ENCODE peak calls at places on chromosomes 7 and 10, in four cellular contexts. Z is HepG2, I is GM12878, V is K562. F is an unnamed sample.

GRCh38 chr10:82742478-82742877 is 867.5 kb downstream of the NRG3 start:
- DNase-seq in Z (no peak), I (no peak), V (no peak), F (no peak)

GRCh38 chr10:124944982-124945381 is 3.1 kb downstream of the ZRANB1 start:
- DNase-seq in V (no peak), I (no peak), Z (no peak), F (no peak)

GRCh38 chr10:43238462-43238861 is 28.4 kb downstream of the RASGEF1A start:
- DNase-seq in Z (no peak), V (no peak), I (no peak), F (peak)

GRCh38 chr10:31620236-31621151 is 301.5 kb downstream of the ZEB1 start:
- DNase-seq in Z (no peak), I (no peak), V (peak), F (peak)

GRCh38 chr10:82377608-82378007 is 502.6 kb downstream of the NRG3 start:
- DNase-seq in V (peak), Z (no peak), I (no peak), F (peak)

GRCh38 chr10:5976689-5977470 is 463 bp downstream of the IL15RA start:
- DNase-seq in V (peak), I (no peak), Z (no peak), F (peak)

GRCh38 chr10:43453266-43453831 is 16.4 kb downstream of the ZNF487 start:
- DNase-seq in Z (no peak), I (no peak), V (no peak), F (no peak)

GRCh38 chr10:66762218-66762729 is 163.6 kb upstream of the LRRTM3 start:
- DNase-seq in Z (no peak), V (no peak), I (no peak), F (no peak)

GRCh38 chr10:58666024-58666423 is 153.4 kb downstream of the BICC1 start:
- DNase-seq in V (no peak), Z (peak), I (no peak), F (no peak)

GRCh38 chr10:90857635-90858488 is at the start of gene HTR7:
- DNase-seq in V (peak), I (no peak), Z (peak), F (peak)

GRCh38 chr7:115008465-115009114 is 86.7 kb downstream of the MDFIC start:
- DNase-seq in V (no peak), I (no peak), Z (no peak), F (no peak)

GRCh38 chr7:70703785-70704184 is 428.2 kb upstream of the GALNT17 start:
- DNase-seq in Z (no peak), I (no peak), V (no peak), F (no peak)

GRCh38 chr7:54788664-54789063 is 29.7 kb upstream of the SEC61G start:
- DNase-seq in I (peak), V (peak), Z (peak), F (peak)

GRCh38 chr10:1509003-1509402 is 228.3 kb downstream of the ADARB2 start:
- DNase-seq in Z (no peak), V (no peak), I (no peak), F (no peak)

GRCh38 chr10:74928742-74929191 is 102.4 kb downstream of the KAT6B start:
- DNase-seq in Z (no peak), V (no peak), I (no peak), F (no peak)

GRCh38 chr7:124856299-124856888 is 73.2 kb downstream of the POT1 start:
- DNase-seq in V (peak), Z (peak), I (no peak), F (no peak)

GRCh38 chr7:37642028-37642540 is 41.5 kb upstream of the GPR141 start:
- DNase-seq in V (no peak), Z (no peak), I (no peak), F (no peak)

GRCh38 chr10:121303273-121303890 is 294.9 kb downstream of the FGFR2 start:
- DNase-seq in Z (no peak), I (no peak), V (no peak), F (no peak)

GRCh38 chr7:157738064-157738460 is 401.3 kb downstream of the DNAJB6 start:
- DNase-seq in I (no peak), Z (no peak), V (no peak), F (peak)

GRCh38 chr7:97024209-97025129 is at the start of gene DLX5:
- DNase-seq in I (no peak), Z (peak), V (no peak), F (peak)

GRCh38 chr7:42263971-42264370 is 27.0 kb upstream of the GLI3 start:
- DNase-seq in V (no peak), I (no peak), Z (no peak), F (no peak)

GRCh38 chr7:84647797-84648762 is 453.5 kb upstream of the SEMA3A start:
- DNase-seq in V (no peak), I (no peak), Z (no peak), F (no peak)

GRCh38 chr7:151795168-151795754 is 81.7 kb downstream of the PRKAG2 start:
- DNase-seq in Z (no peak), V (no peak), I (no peak), F (peak)

GRCh38 chr10:78852856-78853255 is 215.9 kb upstream of the ZMIZ1 start:
- DNase-seq in V (peak), Z (no peak), I (no peak), F (peak)

GRCh38 chr7:404782-405488 is 114.7 kb downstream of the PDGFA start:
- DNase-seq in I (no peak), V (no peak), Z (no peak), F (no peak)

GRCh38 chr10:120394446-120394845 is 62.6 kb upstream of the PLPP4 start:
- DNase-seq in Z (no peak), I (no peak), V (no peak), F (no peak)

GRCh38 chr7:77453531-77453930 is 37.4 kb upstream of the GSAP start:
- DNase-seq in Z (no peak), I (no peak), V (no peak), F (no peak)

GRCh38 chr10:28676297-28676967 is 889 bp upstream of the BAMBI start:
- DNase-seq in V (peak), Z (no peak), I (no peak), F (peak)

GRCh38 chr10:12504628-12505027 is 155.3 kb downstream of the CAMK1D start:
- DNase-seq in V (no peak), I (no peak), Z (no peak), F (no peak)

GRCh38 chr10:101827919-101828600 is 9.8 kb upstream of the OGA start:
- DNase-seq in V (no peak), Z (no peak), I (no peak), F (no peak)

DNA sequence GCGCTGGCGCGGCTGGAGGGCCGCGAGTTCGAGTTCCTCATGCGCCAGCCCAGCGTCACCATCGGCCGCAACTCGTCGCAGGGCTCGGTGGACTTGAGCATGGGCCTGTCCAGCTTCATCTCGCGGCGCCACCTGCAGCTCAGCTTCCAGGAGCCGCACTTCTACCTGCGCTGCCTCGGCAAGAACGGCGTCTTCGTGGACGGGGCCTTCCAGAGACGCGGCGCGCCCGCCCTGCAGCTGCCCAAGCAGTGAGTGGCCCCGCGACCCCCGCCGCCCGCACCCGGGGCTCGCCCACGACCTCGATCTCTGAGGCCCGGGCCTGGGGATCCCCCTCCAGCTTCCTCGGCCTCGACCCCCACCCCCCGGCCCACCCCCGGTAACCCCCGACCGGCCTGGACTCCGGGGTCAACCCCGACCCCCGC is 537 bp downstream of the FOXK1 start:
- DNase-seq in V (peak), I (no peak), Z (no peak), F (peak)
- TF ChIP-seq TCF7 in V (no peak), I (no peak), Z (no peak), F (no peak)

DNA sequence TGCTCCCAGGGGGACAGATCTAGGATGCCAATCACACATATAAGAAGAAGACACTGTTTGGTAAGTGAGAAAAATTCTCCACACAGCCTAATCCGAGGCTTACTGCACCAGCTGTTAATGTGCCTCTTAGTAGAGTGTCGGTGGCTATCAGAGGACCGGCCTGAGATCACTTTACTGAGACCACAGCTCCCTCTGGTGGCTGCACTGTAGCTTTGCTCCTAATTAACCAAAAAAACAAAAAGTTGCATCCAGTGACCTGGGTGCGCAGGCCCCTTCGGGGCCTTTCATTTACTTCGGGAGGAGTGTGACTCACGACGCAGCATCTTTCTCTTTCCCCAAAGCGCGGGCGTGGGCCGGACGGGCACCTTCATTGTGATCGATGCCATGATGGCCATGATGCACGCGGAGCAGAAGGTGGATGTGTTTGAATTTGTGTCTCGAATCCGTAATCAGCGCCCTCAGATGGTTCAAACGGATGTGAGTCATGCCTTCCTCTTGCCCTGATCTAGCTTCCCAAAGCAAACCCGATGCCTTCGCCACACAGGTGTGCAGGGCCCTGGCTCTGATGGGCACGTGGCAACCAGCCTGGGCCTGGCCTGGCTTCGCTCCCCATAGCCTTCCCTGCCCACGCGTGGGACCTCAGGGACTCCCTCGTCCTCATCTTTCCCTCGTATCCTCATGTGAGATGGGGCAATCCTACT is 56.7 kb downstream of the MKI67 start:
- DNase-seq in V (peak), Z (peak), I (no peak), F (peak)
- TF ChIP-seq TCF7 in V (no peak), Z (no peak), I (no peak), F (no peak)

GRCh38 chr7:27173412-27174076 is 576 bp downstream of the HOXA10 start:
- DNase-seq in V (no peak), I (no peak), Z (no peak), F (no peak)

GRCh38 chr7:27172388-27172774 is 1.7 kb downstream of the HOXA10 start:
- DNase-seq in I (no peak), Z (no peak), V (no peak), F (no peak)

GRCh38 chr7:27171636-27172387 is 2.3 kb downstream of the HOXA10 start:
- DNase-seq in I (no peak), Z (no peak), V (no peak), F (no peak)

GRCh38 chr7:27174077-27175004 is at the start of gene HOXA10:
- DNase-seq in Z (no peak), I (no peak), V (no peak), F (no peak)

DNA sequence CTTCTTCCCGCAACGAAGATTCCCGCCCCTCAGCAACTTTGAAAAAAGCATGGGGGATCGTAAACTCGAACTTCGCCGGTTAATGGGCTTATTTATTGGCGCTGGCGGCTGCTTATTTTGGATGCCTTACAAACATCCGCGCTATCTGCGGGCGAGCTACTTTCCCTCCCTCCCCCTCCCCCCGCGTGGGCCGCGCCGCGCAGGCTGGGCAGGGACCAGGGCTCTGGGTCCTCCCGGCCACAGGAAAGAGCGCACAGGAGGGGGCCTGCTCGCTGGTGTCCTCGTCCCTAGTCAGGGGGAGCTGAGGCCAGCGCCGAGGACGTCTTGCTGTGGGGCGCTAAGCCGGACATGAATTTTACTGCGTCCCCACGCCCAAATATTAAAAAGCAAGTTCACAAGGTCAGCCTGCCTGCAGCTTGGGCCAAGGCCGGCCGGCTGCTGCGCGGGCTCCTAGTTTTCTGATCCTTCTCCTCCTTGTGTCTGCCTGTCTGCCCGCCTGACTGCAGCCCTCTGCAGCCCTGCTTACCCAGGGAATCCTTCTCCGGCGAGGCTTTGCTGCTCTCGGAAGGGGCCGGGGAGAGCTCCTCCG is 1.2 kb downstream of the HOXA10 start:
- DNase-seq in V (no peak), I (no peak), Z (no peak), F (no peak)
- TF ChIP-seq TCF7 in V (no peak), I (no peak), Z (no peak), F (no peak)

GRCh38 chr7:121436136-121436535 is 40.0 kb upstream of the FAM3C start:
- DNase-seq in I (no peak), Z (no peak), V (no peak), F (no peak)
- TF ChIP-seq TCF7 in I (no peak), Z (no peak), V (no peak), F (no peak)

DNA sequence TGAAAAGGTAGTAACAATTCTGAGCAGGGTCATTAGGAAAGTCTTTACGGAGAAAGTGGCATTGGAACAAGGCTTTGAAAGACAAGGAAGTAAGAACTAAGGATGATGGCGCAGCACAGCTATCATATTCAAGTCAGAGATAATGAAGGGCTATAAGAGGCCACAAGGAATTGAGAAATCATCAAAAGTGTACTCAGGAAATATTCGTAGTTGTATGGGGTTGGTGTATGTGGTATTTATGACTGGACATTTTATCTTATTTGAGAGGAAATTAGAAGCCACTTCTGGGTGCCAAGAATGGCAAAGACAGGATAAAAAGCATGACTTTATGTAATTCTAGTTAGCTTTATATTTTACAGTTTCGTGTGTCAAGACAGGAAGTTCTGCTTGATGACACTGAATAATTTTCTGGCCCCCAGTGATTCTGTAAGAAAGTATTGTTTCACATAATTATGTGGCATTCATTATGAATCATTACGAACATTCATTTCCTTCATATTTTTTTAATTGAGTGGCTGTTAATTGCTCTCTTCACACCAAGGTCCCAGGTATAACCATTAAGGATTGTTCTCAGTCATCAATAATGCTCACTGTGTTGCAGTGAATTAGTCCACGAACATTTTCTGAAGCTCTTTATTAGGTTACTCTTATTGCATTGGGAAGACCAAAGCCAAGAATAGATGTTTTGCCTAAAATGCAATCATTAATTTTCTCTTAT is 244.3 kb downstream of the PHF14 start:
- DNase-seq in V (no peak), Z (no peak), I (no peak), F (no peak)
- TF ChIP-seq TCF7 in V (no peak), Z (no peak), I (no peak), F (no peak)

GRCh38 chr7:5283421-5284303 is 919 bp downstream of the SLC29A4 start:
- DNase-seq in Z (peak), I (no peak), V (no peak), F (peak)

GRCh38 chr7:5286933-5287332 is 4.2 kb downstream of the SLC29A4 start:
- DNase-seq in I (no peak), V (no peak), Z (no peak), F (no peak)

GRCh38 chr7:5282464-5283316 is at the start of gene SLC29A4:
- DNase-seq in V (peak), Z (no peak), I (no peak), F (no peak)

GRCh38 chr7:5287802-5288201 is 5.1 kb downstream of the SLC29A4 start:
- DNase-seq in I (no peak), V (no peak), Z (no peak), F (no peak)

DNA sequence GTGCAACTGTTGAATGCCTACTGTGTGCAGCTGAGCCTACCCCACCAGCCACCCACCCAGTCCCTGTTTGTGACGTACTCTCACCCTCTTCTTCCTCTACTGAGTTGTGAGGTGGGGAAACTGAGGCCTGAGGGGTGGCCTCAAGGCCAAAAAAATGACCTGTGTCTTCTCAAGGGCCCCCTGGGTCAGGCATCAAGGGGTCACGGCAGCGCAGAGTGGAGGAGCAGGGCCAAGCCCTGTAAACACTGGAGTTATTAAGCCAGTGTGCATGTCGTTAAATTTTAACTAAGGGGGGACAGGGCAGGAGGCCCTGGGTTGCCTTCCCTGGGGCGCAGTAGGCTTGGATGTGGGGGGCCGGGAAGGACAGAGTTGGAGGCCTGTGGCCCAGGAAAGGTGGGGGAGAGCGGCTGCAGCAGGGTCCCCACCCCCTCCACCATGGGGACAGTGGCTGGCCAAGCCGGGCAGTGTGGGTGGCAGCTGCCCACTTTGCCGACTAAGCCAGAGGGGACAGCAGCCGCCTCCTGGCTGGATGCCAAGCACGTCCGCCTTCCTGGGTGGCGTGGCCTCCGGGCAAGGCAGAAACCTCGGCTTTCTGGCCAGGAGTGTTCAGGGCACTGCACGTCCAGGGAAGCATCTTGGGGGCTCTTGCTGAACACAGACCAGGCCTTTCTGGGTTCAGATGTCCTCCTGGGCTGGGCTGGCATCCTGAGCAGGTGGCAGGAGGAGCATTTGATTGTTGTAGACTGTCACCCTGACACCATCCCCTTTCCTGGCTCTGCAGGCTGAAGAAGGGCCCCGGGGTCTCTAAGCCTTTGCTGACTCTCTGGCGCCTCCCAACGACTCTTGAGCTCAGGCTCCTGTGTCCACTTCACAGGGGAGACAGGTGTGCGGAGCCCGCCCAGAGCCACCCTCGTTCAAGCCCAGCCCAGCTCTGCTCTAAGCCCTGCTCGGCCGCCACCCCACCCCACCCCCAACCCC is 1.9 kb downstream of the SLC29A4 start:
- DNase-seq in V (peak), Z (peak), I (peak), F (peak)
- TF ChIP-seq TCF7 in V (no peak), Z (peak), I (no peak), F (no peak)

DNA sequence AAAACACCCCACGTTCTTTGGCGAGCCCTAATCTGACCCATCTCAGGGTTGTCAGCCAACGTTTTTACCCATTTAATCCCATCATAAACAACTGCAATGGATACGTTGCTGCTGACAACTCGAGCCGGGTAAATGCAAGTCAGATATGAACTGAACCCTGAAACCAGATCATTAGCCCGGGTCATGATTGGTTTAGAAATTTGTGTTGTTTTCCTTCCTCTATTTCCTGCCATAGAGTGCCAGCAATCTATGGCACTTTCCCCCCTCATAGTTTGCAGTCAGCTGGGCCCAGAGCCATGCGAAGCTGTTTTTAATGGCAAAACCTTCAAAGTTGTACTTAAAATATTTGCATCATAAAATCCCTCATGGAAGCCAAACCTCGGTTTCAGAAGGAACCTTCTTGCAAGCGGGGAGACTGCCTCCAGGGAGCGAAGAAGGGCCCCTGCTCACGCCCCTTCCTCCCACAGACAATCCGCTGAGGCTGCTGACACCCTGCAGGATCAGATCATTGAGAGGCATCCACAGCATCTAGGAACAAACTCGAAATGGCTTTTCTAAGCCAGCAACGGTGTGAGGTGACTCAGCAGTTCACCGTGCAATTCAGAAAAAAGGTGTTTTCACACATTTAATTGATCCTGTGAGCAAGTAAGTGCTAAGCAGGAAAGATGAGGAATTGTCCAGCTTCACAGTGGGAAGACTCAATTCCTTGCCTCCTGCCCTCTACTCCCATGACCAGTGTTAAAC is 710.1 kb downstream of the PARD3 start:
- DNase-seq in V (no peak), I (no peak), Z (no peak), F (no peak)
- TF ChIP-seq TCF7 in V (no peak), I (no peak), Z (no peak), F (no peak)

GRCh38 chr10:49568235-49568634 is 29.3 kb upstream of the ERCC6 start:
- DNase-seq in I (peak), V (no peak), Z (no peak), F (no peak)
- TF ChIP-seq TCF7 in I (no peak), V (no peak), Z (no peak), F (no peak)